ENCODE peak calls at places on chromosomes 4 and X, in five cellular contexts. One of them, this sample, is unnamed.

GRCh38 chr4:121122661-121123060 is 41.5 kb downstream of the TNIP3 start:
- DNase-seq in adipocyte: no peak
- DNase-seq in ovary: no peak
- DNase-seq in mammary epithelial cell: no peak
- DNase-seq in lower lobe of right lung: no peak
- DNase-seq in this sample: no peak

GRCh38 chrX:14528629-14529287 is 578 bp upstream of the GLRA2 start:
- DNase-seq in adipocyte: peak; percentile 54
- DNase-seq in ovary: peak; percentile 35
- DNase-seq in mammary epithelial cell: peak; percentile 60
- DNase-seq in lower lobe of right lung: peak; percentile 32
- DNase-seq in this sample: peak; percentile 65

GRCh38 chrX:101025126-101025525 is 26.8 kb downstream of the TRMT2B start:
- DNase-seq in ovary: no peak
- DNase-seq in lower lobe of right lung: no peak
- DNase-seq in mammary epithelial cell: no peak
- DNase-seq in adipocyte: no peak
- DNase-seq in this sample: no peak

GRCh38 chrX:49058794-49059193 is at the start of gene CCDC120:
- DNase-seq in mammary epithelial cell: peak; percentile 28
- DNase-seq in adipocyte: no peak
- DNase-seq in lower lobe of right lung: peak; percentile 51
- DNase-seq in ovary: no peak
- DNase-seq in this sample: peak; percentile 66

GRCh38 chr4:72641611-72642010 is 72.6 kb upstream of the ADAMTS3 start:
- DNase-seq in lower lobe of right lung: no peak
- DNase-seq in mammary epithelial cell: peak; percentile 14
- DNase-seq in ovary: no peak
- DNase-seq in adipocyte: no peak
- DNase-seq in this sample: no peak

GRCh38 chrX:40571600-40571999 is 9.2 kb upstream of the ATP6AP2 start:
- DNase-seq in adipocyte: no peak
- DNase-seq in lower lobe of right lung: no peak
- DNase-seq in mammary epithelial cell: no peak
- DNase-seq in ovary: no peak
- DNase-seq in this sample: no peak

GRCh38 chrX:87391742-87392141 is 125.9 kb upstream of the KLHL4 start:
- DNase-seq in mammary epithelial cell: no peak
- DNase-seq in adipocyte: no peak
- DNase-seq in ovary: no peak
- DNase-seq in lower lobe of right lung: no peak
- DNase-seq in this sample: no peak

GRCh38 chr4:39304651-39305050 is 61.5 kb downstream of the RFC1 start:
- DNase-seq in adipocyte: no peak
- DNase-seq in mammary epithelial cell: no peak
- DNase-seq in lower lobe of right lung: no peak
- DNase-seq in ovary: no peak
- DNase-seq in this sample: no peak

GRCh38 chr4:113665036-113665435 is 96.5 kb downstream of the CAMK2D start:
- DNase-seq in mammary epithelial cell: no peak
- DNase-seq in ovary: no peak
- DNase-seq in adipocyte: no peak
- DNase-seq in lower lobe of right lung: no peak
- DNase-seq in this sample: no peak

GRCh38 chr4:13983189-13983790 is 355.8 kb upstream of the BOD1L1 start:
- DNase-seq in mammary epithelial cell: no peak
- DNase-seq in ovary: no peak
- DNase-seq in lower lobe of right lung: no peak
- DNase-seq in adipocyte: no peak
- DNase-seq in this sample: peak; percentile 44

GRCh38 chrX:72258174-72258573 is 18.9 kb downstream of the RPS4X start:
- DNase-seq in mammary epithelial cell: no peak
- DNase-seq in adipocyte: peak; percentile 64
- DNase-seq in ovary: no peak
- DNase-seq in lower lobe of right lung: no peak
- DNase-seq in this sample: no peak

GRCh38 chr4:48360966-48361470 is 19.7 kb downstream of the SLAIN2 start:
- DNase-seq in lower lobe of right lung: no peak
- DNase-seq in adipocyte: peak; percentile 50
- DNase-seq in ovary: no peak
- DNase-seq in mammary epithelial cell: no peak
- DNase-seq in this sample: no peak

GRCh38 chrX:68749426-68749825 is 79.4 kb upstream of the EFNB1 start:
- DNase-seq in ovary: no peak
- DNase-seq in lower lobe of right lung: no peak
- DNase-seq in adipocyte: no peak
- DNase-seq in mammary epithelial cell: no peak
- DNase-seq in this sample: no peak

GRCh38 chr4:123659759-123660158 is 263.2 kb downstream of the SPRY1 start:
- DNase-seq in mammary epithelial cell: peak; percentile 31
- DNase-seq in adipocyte: no peak
- DNase-seq in ovary: no peak
- DNase-seq in lower lobe of right lung: no peak
- DNase-seq in this sample: peak; percentile 49

GRCh38 chr4:56757821-56758400 is 63.6 kb downstream of the SPINK2 start:
- DNase-seq in mammary epithelial cell: no peak
- DNase-seq in adipocyte: peak; percentile 85
- DNase-seq in ovary: peak; percentile 15
- DNase-seq in lower lobe of right lung: peak; percentile 65
- DNase-seq in this sample: peak; percentile 65

GRCh38 chr4:85951-86350 is 32.8 kb downstream of the ZNF595 start:
- DNase-seq in mammary epithelial cell: no peak
- DNase-seq in ovary: no peak
- DNase-seq in lower lobe of right lung: no peak
- DNase-seq in adipocyte: no peak
- DNase-seq in this sample: no peak
- H3K9me3 ChIP-seq in mammary epithelial cell: peaks cover 57% of the 10 kb centered on the region
- H3K9me3 ChIP-seq in ovary: peaks cover 46% of the 10 kb centered on the region
- H3K9me3 ChIP-seq in lower lobe of right lung: peaks cover 100% of the 10 kb centered on the region
- H3K9me3 ChIP-seq in adipocyte: peaks cover 100% of the 10 kb centered on the region
- H3K9me3 ChIP-seq in this sample: peaks cover 3% of the 10 kb centered on the region

GRCh38 chr4:183139972-183140570 is 41.0 kb downstream of the WWC2 start:
- DNase-seq in adipocyte: no peak
- DNase-seq in mammary epithelial cell: no peak
- DNase-seq in lower lobe of right lung: no peak
- DNase-seq in ovary: no peak
- DNase-seq in this sample: no peak

GRCh38 chr4:183142566-183143545 is 43.8 kb downstream of the WWC2 start:
- DNase-seq in mammary epithelial cell: peak; percentile 78
- DNase-seq in lower lobe of right lung: no peak
- DNase-seq in adipocyte: peak; percentile 91
- DNase-seq in ovary: no peak
- DNase-seq in this sample: no peak

GRCh38 chr4:183140911-183141320 is 41.9 kb downstream of the WWC2 start:
- DNase-seq in mammary epithelial cell: peak; percentile 61
- DNase-seq in lower lobe of right lung: no peak
- DNase-seq in ovary: no peak
- DNase-seq in adipocyte: peak; percentile 33
- DNase-seq in this sample: no peak

GRCh38 chr4:183139058-183139740 is 40.1 kb downstream of the WWC2 start:
- DNase-seq in ovary: no peak
- DNase-seq in adipocyte: no peak
- DNase-seq in lower lobe of right lung: no peak
- DNase-seq in mammary epithelial cell: no peak
- DNase-seq in this sample: no peak

DNA sequence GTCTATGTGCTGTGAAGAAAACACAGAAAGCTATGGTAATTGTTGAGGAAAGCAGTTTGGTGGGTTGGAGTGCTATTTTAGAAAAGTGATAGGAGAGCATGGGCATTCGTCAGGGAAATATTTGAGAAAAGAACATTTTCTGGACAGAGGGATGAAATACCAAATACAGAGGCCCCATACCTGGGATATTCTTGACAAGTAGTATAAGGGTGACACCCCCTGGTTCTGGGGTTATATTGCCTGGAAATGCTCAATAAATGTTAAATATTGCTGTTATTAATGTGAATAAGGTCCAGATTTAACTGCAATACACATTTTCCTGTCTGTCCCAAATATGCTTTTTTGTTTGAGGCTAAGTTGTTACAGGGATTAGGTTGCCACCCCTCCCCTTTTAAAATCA is 42.9 kb downstream of the WWC2 start:
- DNase-seq in lower lobe of right lung: no peak
- DNase-seq in mammary epithelial cell: no peak
- DNase-seq in ovary: no peak
- DNase-seq in adipocyte: peak; percentile 13
- DNase-seq in this sample: no peak
- H3K4me1 ChIP-seq in lower lobe of right lung: peaks cover 31% of the 10 kb centered on the region
- H3K4me1 ChIP-seq in mammary epithelial cell: peaks cover 38% of the 10 kb centered on the region
- H3K4me1 ChIP-seq in ovary: peaks cover 6% of the 10 kb centered on the region
- H3K4me1 ChIP-seq in adipocyte: peaks cover 18% of the 10 kb centered on the region
- H3K4me1 ChIP-seq in this sample: no peaks in the 10 kb centered on the region

DNA sequence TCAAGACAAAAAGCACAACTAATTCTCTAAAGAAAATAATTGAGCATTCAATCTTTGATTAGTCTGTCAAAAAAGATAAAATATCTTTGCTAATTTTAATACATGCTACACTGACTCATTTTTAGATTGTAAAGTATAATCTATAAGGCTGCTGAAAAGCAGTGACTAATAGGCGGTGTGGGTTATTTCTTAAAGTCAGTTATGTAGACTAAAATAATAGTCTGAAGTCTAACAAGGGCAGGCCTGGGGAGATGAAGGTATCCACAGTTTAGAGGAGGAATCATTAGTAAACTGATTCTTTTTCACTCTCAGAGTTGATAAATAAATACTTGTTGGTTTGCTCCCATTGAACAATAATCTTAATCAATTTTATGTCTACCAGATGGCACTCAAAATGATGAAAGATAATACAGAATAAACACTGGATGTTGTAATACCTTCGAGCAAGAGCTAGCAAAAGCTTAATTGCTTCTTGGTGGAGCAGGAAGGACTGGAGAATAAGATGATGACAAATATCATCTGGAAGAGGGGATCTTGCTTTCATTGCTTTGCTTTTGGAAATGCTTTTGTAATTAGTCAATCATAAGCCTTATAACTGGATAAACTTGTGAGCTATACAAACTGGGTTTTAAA is 61.6 kb downstream of the TMEM150C start:
- DNase-seq in ovary: no peak
- DNase-seq in adipocyte: peak; percentile 69
- DNase-seq in lower lobe of right lung: no peak
- DNase-seq in mammary epithelial cell: no peak
- DNase-seq in this sample: no peak
- H3K4me3 ChIP-seq in ovary: no peak overlapping the region
- H3K4me3 ChIP-seq in adipocyte: no peak overlapping the region
- H3K4me3 ChIP-seq in lower lobe of right lung: no peak overlapping the region
- H3K4me3 ChIP-seq in mammary epithelial cell: no peak overlapping the region
- H3K4me3 ChIP-seq in this sample: no peak overlapping the region

GRCh38 chrX:47625365-47625764 is 4.4 kb downstream of the CFP start:
- DNase-seq in ovary: no peak
- DNase-seq in lower lobe of right lung: no peak
- DNase-seq in mammary epithelial cell: no peak
- DNase-seq in adipocyte: no peak
- DNase-seq in this sample: no peak
- H3K9me3 ChIP-seq in ovary: no peaks in the 10 kb centered on the region
- H3K9me3 ChIP-seq in lower lobe of right lung: no peaks in the 10 kb centered on the region
- H3K9me3 ChIP-seq in mammary epithelial cell: no peaks in the 10 kb centered on the region
- H3K9me3 ChIP-seq in adipocyte: peaks cover 4% of the 10 kb centered on the region
- H3K9me3 ChIP-seq in this sample: no peaks in the 10 kb centered on the region

This sample was measured in small intestine.